ENCODE peak calls at places on chromosomes 3 and 15, in ten cellular contexts. M is uterus; G is CD4-positive, alpha-beta T cell; W is cardiac fibroblast; A is psoas muscle; R is ovary; U is left lung; C is H1; P is tibial nerve; Q is upper lobe of right lung. Y is an unnamed sample.

GRCh38 chr3:172546628-172547214 is 23.5 kb upstream of the TNFSF10 start:
- DNase-seq in M (no peak), G (no peak), W (no peak), A (no peak), R (no peak), U (no peak), C (no peak), P (no peak), Q (no peak), Y (no peak)

GRCh38 chr3:154129625-154130024 is 8.4 kb downstream of the ARHGEF26 start:
- DNase-seq in M (no peak), G (no peak), W (no peak), A (no peak), R (no peak), U (no peak), C (no peak), P (no peak), Q (no peak), Y (no peak)

GRCh38 chr3:37417297-37418082 is 243.1 kb upstream of the LRRFIP2 start:
- DNase-seq in M (no peak), G (no peak), W (no peak), A (no peak), R (no peak), U (no peak), C (no peak), P (no peak), Q (no peak), Y (no peak)

GRCh38 chr15:77030042-77030927 is 35.4 kb downstream of the PSTPIP1 start:
- DNase-seq in M (peak), G (peak), W (no peak), A (no peak), R (no peak), U (peak), C (no peak), P (peak), Q (peak), Y (peak)

GRCh38 chr3:108486910-108487309 is 23.5 kb downstream of the MYH15 start:
- DNase-seq in M (no peak), G (no peak), W (peak), A (peak), R (no peak), U (no peak), C (no peak), P (no peak), Q (no peak), Y (no peak)

GRCh38 chr3:64321747-64322146 is 96.5 kb upstream of the PRICKLE2 start:
- DNase-seq in M (no peak), G (no peak), W (peak), A (no peak), R (no peak), U (no peak), C (no peak), P (no peak), Q (no peak), Y (no peak)

GRCh38 chr3:186108106-186108940 is 566 bp downstream of the ETV5 start:
- DNase-seq in M (peak), G (peak), W (peak), A (peak), R (peak), U (peak), C (no peak), P (peak), Q (peak), Y (no peak)

GRCh38 chr3:106806964-106807363 is 570.3 kb upstream of the CCDC54 start:
- DNase-seq in M (no peak), G (no peak), W (no peak), A (no peak), R (no peak), U (no peak), C (no peak), P (no peak), Q (no peak), Y (no peak)

GRCh38 chr3:193030276-193030675 is 112.6 kb upstream of the MB21D2 start:
- DNase-seq in M (no peak), G (no peak), W (peak), A (no peak), R (no peak), U (no peak), C (no peak), P (no peak), Q (no peak), Y (no peak)

GRCh38 chr3:6168242-6168641 is 692.7 kb upstream of the GRM7 start:
- DNase-seq in M (no peak), G (no peak), W (no peak), A (no peak), R (no peak), U (no peak), C (no peak), P (no peak), Q (no peak), Y (no peak)

GRCh38 chr15:49675051-49675450 is 54.2 kb downstream of the DTWD1 start:
- DNase-seq in M (no peak), G (no peak), W (peak), A (no peak), R (no peak), U (no peak), C (no peak), P (no peak), Q (no peak), Y (no peak)
- TF ChIP-seq CTCF in M (no peak), G (no peak), W (peak), A (no peak), R (no peak), U (no peak), C (no peak), P (no peak), Q (no peak), Y (no peak)

DNA sequence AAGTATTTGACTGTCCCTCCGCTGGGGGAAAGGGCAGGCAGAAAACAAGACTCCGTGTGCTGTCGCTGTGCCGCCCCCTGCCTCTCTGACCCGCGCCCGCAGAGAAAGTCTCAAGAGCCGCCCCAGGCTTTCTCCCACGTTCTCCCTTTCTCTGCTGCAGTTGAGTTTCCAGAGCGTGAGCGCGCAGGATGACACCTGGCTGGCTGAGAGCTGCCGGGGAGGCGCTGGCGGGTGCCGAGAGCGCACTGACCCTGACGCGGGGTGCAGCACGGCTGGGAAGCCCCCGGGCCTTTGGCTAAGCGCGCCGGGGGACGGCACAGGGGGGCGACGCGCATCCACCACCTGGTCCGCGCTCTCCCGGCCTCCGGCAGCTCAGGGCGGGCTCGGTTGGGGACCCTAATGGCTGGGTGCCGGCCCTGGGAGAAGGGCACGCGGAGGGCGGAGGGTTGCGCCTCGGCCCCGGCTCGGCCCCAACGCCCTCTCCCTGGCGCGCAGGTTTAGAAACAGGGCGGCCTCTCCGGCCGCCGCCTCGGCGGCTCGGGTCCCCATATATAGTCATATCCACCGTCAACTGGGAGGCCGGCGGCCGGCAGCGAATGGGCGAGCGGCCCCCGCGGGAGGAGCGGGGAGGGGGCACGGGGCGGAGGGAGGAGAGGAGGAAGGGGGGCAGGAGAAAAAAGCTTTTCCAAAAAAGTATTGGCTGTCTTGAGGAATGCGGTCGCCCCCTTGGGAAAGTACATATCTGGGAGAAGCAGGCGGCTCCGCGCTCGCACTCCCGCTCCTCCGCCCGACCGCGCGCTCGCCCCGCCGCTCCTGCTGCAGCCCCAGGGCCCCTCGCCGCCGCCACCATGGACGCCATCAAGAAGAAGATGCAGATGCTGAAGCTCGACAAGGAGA is at the start of gene TPM1:
- DNase-seq in M (peak), G (no peak), W (peak), A (peak), R (peak), U (peak), C (no peak), P (peak), Q (peak), Y (peak)
- TF ChIP-seq CTCF in M (peak), G (no peak), W (no peak), A (no peak), R (no peak), U (no peak), C (peak), P (no peak), Q (no peak), Y (no peak)

GRCh38 chr3:197460639-197461038 is 95.1 kb downstream of the BDH1 start:
- DNase-seq in M (no peak), G (no peak), W (no peak), A (no peak), R (no peak), U (no peak), C (no peak), P (no peak), Q (peak), Y (no peak)

GRCh38 chr3:197460002-197460401 is 95.8 kb downstream of the BDH1 start:
- DNase-seq in M (no peak), G (no peak), W (no peak), A (no peak), R (no peak), U (no peak), C (no peak), P (no peak), Q (peak), Y (no peak)

GRCh38 chr3:197456271-197457091 is 99.3 kb downstream of the BDH1 start:
- DNase-seq in M (peak), G (peak), W (peak), A (peak), R (peak), U (peak), C (peak), P (peak), Q (peak), Y (no peak)

GRCh38 chr3:197458906-197459470 is 96.8 kb downstream of the BDH1 start:
- DNase-seq in M (no peak), G (no peak), W (no peak), A (no peak), R (no peak), U (no peak), C (no peak), P (no peak), Q (peak), Y (no peak)

GRCh38 chr3:197458179-197458707 is 97.5 kb downstream of the BDH1 start:
- DNase-seq in M (no peak), G (peak), W (no peak), A (no peak), R (no peak), U (no peak), C (no peak), P (no peak), Q (peak), Y (no peak)
- TF ChIP-seq CTCF in M (no peak), G (peak), W (peak), A (no peak), R (no peak), U (no peak), C (peak), P (peak), Q (peak), Y (peak)

GRCh38 chr3:111548060-111548459 is 6.1 kb downstream of the CD96 start:
- DNase-seq in M (no peak), G (no peak), W (peak), A (no peak), R (no peak), U (no peak), C (no peak), P (no peak), Q (no peak), Y (no peak)
- TF ChIP-seq CTCF in M (no peak), G (no peak), W (no peak), A (no peak), R (no peak), U (no peak), C (no peak), P (no peak), Q (no peak), Y (no peak)

GRCh38 chr3:58530354-58530865 is 6.6 kb downstream of the ACOX2 start:
- DNase-seq in M (no peak), G (no peak), W (no peak), A (no peak), R (no peak), U (no peak), C (no peak), P (no peak), Q (no peak), Y (no peak)

GRCh38 chr3:58531555-58531954 is 5.4 kb downstream of the ACOX2 start:
- DNase-seq in M (no peak), G (no peak), W (no peak), A (no peak), R (no peak), U (no peak), C (no peak), P (no peak), Q (no peak), Y (no peak)

GRCh38 chr3:58529516-58530353 is 7.3 kb downstream of the ACOX2 start:
- DNase-seq in M (no peak), G (no peak), W (peak), A (no peak), R (no peak), U (no peak), C (peak), P (no peak), Q (no peak), Y (peak)

GRCh38 chr3:58532794-58533220 is 4.2 kb downstream of the ACOX2 start:
- DNase-seq in M (peak), G (peak), W (peak), A (peak), R (peak), U (peak), C (peak), P (peak), Q (peak), Y (peak)

DNA sequence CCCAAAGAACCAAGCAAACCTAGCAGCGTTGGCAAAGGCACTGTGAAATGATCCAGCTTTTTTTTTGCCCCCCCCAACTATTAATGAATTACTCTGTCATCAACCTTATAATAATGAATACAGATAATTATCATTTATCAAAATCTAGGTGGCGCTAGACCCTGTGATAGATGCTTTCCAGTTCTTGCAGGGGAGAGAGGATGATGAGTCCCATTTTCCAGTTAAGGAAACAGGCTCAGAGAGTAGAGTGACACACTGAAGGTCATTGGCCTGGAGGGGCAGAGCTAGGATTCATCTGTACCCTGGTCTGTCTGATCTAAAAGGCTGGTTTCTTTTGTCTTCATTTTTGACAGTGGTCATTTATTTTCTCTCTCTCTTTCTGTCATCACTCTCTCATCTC is 5.0 kb downstream of the ACOX2 start:
- DNase-seq in M (no peak), G (no peak), W (peak), A (no peak), R (no peak), U (no peak), C (no peak), P (no peak), Q (no peak), Y (no peak)
- TF ChIP-seq CTCF in M (no peak), G (no peak), W (peak), A (no peak), R (no peak), U (no peak), C (peak), P (no peak), Q (no peak), Y (peak)

GRCh38 chr3:4983739-4984510 is 4.7 kb downstream of the BHLHE40 start:
- DNase-seq in M (peak), G (peak), W (peak), A (peak), R (no peak), U (peak), C (no peak), P (no peak), Q (no peak), Y (no peak)

GRCh38 chr3:4984511-4984864 is 5.3 kb downstream of the BHLHE40 start:
- DNase-seq in M (no peak), G (no peak), W (peak), A (no peak), R (no peak), U (no peak), C (no peak), P (no peak), Q (no peak), Y (no peak)

GRCh38 chr3:4986611-4987373 is 7.6 kb downstream of the BHLHE40 start:
- DNase-seq in M (peak), G (peak), W (peak), A (peak), R (peak), U (peak), C (peak), P (peak), Q (peak), Y (no peak)

GRCh38 chr3:4986175-4986610 is 7.0 kb downstream of the BHLHE40 start:
- DNase-seq in M (no peak), G (no peak), W (no peak), A (no peak), R (no peak), U (no peak), C (no peak), P (no peak), Q (no peak), Y (no peak)

DNA sequence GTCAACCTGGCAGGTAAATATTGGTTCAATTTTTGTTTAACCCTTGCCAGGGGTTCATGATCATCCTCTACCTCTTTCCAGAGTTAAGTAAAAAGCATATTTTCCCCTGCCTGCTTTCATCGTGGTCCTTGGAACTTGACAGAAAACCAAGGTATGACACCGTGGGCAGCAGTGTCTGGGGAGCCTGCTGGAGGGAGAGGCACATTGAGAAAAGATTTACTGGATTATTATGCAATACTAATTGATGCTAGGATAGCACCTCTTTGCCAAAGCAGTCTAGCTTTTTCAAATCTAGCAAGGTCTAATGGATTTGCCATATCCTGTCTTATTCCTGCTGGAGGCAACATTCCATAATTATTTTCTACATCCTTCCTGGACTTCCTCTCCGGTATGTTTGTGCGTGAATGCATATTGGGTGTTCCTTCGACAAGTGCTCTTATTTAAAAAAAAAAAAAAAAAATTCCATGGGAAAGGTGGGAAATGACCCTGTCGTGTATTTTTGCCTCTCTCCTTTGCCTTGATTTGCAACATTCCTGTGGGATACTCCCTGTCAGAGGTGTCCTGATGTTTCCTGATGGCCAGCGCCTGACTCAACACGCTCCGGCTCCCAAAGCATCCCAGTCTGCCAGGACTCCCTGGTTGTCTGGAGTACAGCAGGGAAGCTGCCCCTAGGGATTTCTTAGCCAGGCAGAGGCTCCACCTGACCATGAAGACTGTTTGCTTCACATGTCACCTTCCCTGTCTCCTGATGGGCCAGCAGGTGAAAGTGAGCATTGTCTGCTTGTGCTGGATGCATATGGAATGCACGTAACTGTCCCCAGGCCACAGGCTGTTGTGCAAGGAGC is 6.3 kb downstream of the BHLHE40 start:
- DNase-seq in M (no peak), G (no peak), W (peak), A (peak), R (no peak), U (no peak), C (no peak), P (no peak), Q (no peak), Y (no peak)
- TF ChIP-seq CTCF in M (no peak), G (no peak), W (no peak), A (no peak), R (no peak), U (no peak), C (no peak), P (no peak), Q (no peak), Y (no peak)

GRCh38 chr15:99390667-99391066 is 139.4 kb downstream of the LRRC28 start:
- DNase-seq in M (no peak), G (no peak), W (no peak), A (no peak), R (no peak), U (no peak), C (peak), P (no peak), Q (no peak), Y (no peak)
- TF ChIP-seq CTCF in M (no peak), G (no peak), W (no peak), A (no peak), R (no peak), U (no peak), C (peak), P (no peak), Q (no peak), Y (no peak)

Y was measured in D721Med.